ENCODE peak calls at places on chromosomes 16 and 17, in five cellular contexts. C is HAP-1; R is CD4-positive, CD25-positive, alpha-beta regulatory T cell; L is MM.1S; A is H1. Y is an unnamed sample. For H3K36me3, the result is how much of the 10 kb centered on the place peaks cover.

GRCh38 chr16:86306811-86307517 is 203.4 kb upstream of the FOXF1 start:
- DNase-seq in C (no peak), R (no peak), L (no peak), A (no peak), Y (no peak)

GRCh38 chr16:49462356-49462988 is 88.9 kb downstream of the C16orf78 start:
- DNase-seq in C (no peak), R (no peak), L (no peak), A (no peak), Y (no peak)

GRCh38 chr16:3857189-3858013 is 23.1 kb downstream of the CREBBP start:
- DNase-seq in C (no peak), R (no peak), L (peak), A (no peak), Y (no peak)

GRCh38 chr16:324451-325334 is 27.8 kb downstream of the AXIN1 start:
- DNase-seq in C (no peak), R (peak), L (no peak), A (no peak), Y (peak)

GRCh38 chr17:66682293-66682692 is 152.6 kb upstream of the CACNG5 start:
- DNase-seq in C (no peak), R (no peak), L (no peak), A (no peak), Y (no peak)

GRCh38 chr16:22395960-22396359 is 21.5 kb upstream of the CDR2 start:
- DNase-seq in C (no peak), R (no peak), L (no peak), A (no peak), Y (no peak)

GRCh38 chr16:84459941-84460405 is 44.5 kb downstream of the MEAK7 start:
- DNase-seq in C (no peak), R (no peak), L (no peak), A (no peak), Y (no peak)

GRCh38 chr16:48687421-48688038 is 77.5 kb upstream of the N4BP1 start:
- DNase-seq in C (peak), R (peak), L (peak), A (no peak), Y (no peak)

GRCh38 chr17:47649972-47650524 is 329 bp downstream of the KPNB1 start:
- DNase-seq in C (no peak), R (peak), L (peak), A (no peak), Y (no peak)

GRCh38 chr16:23863511-23864422 is 28.0 kb downstream of the PRKCB start:
- DNase-seq in C (no peak), R (peak), L (peak), A (no peak), Y (no peak)

GRCh38 chr16:2814757-2815298 is 2.2 kb upstream of the PRSS21 start:
- DNase-seq in C (no peak), R (no peak), L (no peak), A (no peak), Y (no peak)

GRCh38 chr17:50534222-50534978 is 1.9 kb downstream of the EPN3 start:
- DNase-seq in C (no peak), R (no peak), L (no peak), A (no peak), Y (no peak)

GRCh38 chr17:17205368-17206148 is 575 bp downstream of the PLD6 start:
- DNase-seq in C (peak), R (peak), L (peak), A (no peak), Y (peak)

GRCh38 chr17:17712268-17712924 is 31.1 kb downstream of the RAI1 start:
- DNase-seq in C (no peak), R (no peak), L (no peak), A (no peak), Y (no peak)

GRCh38 chr17:68101992-68102758 is 66.6 kb downstream of the KPNA2 start:
- DNase-seq in C (no peak), R (peak), L (no peak), A (no peak), Y (peak)

GRCh38 chr16:49009204-49009603 is 272.4 kb downstream of the CBLN1 start:
- DNase-seq in C (no peak), R (no peak), L (no peak), A (no peak), Y (no peak)

GRCh38 chr16:67842509-67843342 is 606 bp downstream of the THAP11 start:
- DNase-seq in C (peak), R (peak), L (peak), A (no peak), Y (peak)

GRCh38 chr17:4433515-4434031 is at the start of gene SPNS3:
- DNase-seq in C (no peak), R (peak), L (peak), A (no peak), Y (peak)

GRCh38 chr16:82801361-82801760 is 174.6 kb downstream of the CDH13 start:
- DNase-seq in C (no peak), R (no peak), L (no peak), A (no peak), Y (no peak)

GRCh38 chr17:45149669-45150603 is 1.7 kb downstream of the HEXIM1 start:
- DNase-seq in C (peak), R (peak), L (peak), A (no peak), Y (peak)

GRCh38 chr17:6677158-6677831 is 25.7 kb downstream of the C17orf100 start:
- DNase-seq in C (no peak), R (no peak), L (peak), A (no peak), Y (no peak)

GRCh38 chr17:5468075-5468473 is 708 bp downstream of the DHX33 start:
- DNase-seq in C (peak), R (peak), L (peak), A (no peak), Y (no peak)

GRCh38 chr16:50068550-50068949 is 2.8 kb downstream of the HEATR3 start:
- DNase-seq in C (no peak), R (no peak), L (peak), A (no peak), Y (no peak)

GRCh38 chr17:49016775-49017463 is 19.7 kb downstream of the IGF2BP1 start:
- DNase-seq in C (no peak), R (no peak), L (no peak), A (no peak), Y (no peak)

GRCh38 chr17:72358465-72358864 is 237.6 kb downstream of the SOX9 start:
- DNase-seq in C (no peak), R (no peak), L (no peak), A (no peak), Y (no peak)

GRCh38 chr17:37110816-37111215 is 162.1 kb downstream of the AATF start:
- DNase-seq in C (no peak), R (no peak), L (no peak), A (no peak), Y (no peak)

GRCh38 chr17:27463235-27463677 is 7.0 kb downstream of the KSR1 start:
- DNase-seq in C (no peak), R (no peak), L (no peak), A (no peak), Y (no peak)

DNA sequence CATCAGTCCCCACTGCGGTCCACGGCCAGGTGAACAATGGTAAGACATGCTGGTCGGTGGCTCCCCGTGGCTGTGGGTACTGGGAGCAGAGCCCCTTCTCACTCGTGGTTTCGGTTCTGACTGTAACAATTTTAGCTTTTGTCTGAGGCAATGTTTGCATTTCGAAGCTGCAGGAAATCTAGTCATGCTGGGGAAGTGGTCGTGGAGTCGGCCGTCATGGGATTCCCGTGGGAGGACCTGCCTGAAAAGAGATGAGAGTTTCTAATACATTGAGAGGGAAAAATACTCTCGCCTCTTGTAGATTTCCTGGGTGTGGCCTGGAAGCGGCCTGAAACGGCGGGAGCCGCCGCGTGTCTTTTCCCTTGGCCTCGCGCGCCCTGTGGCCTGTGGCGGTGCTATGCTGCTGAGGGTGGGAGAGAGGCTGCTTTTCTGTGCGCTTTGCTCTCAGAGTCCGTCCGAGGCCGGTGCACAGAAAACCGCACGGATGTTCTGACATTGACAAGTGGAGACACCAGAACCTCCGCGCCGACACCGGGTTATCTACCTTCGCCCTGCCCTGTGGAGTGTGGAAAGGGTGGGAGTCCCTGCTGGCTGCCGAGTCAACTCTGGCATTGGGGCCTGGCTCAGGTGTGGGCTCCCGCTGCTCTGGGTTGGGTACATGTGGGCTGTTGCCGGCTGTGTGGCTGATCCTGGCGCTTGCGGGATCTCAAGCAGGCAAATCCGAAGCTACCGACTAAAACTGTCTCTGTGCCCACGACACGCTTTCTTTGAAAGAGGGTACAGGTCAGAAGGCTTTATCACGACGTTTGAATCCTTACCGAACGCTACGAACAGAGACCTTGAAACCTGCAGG is 60.8 kb downstream of the WDR45B start:
- DNase-seq in C (no peak), R (no peak), L (no peak), A (no peak), Y (no peak)
- H3K36me3 ChIP-seq in C (half or more), R (under half), L (under half), A (under half), Y (under half)

GRCh38 chr17:74415608-74416396 is 16.1 kb upstream of the GPRC5C start:
- DNase-seq in C (no peak), R (no peak), L (no peak), A (no peak), Y (no peak)
- H3K36me3 ChIP-seq in C (under half), R (under half), L (under half), A (under half), Y (under half)

DNA sequence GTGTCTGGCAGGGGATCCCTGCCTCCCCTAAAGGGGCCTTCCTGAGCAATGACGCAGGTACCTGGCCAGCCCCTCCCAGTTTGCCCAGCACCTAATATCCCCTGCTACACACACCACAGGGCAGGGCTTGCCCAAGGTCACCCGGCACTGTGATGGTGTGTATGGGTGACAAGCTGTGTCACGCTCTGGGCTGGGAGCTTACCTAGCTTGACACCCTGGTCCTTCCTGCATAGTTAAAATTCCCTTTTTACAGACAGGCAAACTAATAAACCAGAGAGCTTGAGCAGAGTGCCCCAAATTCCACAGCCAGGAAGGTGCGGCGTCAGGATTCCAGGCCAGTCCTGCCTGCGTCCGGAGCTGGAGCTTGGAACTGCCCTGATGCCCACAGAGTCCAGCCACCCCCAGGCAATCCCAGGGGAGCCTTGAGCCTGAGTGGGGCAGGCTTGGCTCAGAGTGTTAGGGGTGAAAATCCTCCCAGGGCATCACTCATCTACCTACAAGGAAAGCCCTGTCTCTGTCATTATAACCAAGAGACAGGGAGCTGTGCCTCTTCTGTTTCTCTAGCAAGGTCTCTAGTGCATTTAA is 18.1 kb downstream of the MMP15 start:
- DNase-seq in C (no peak), R (no peak), L (no peak), A (no peak), Y (no peak)
- H3K36me3 ChIP-seq in C (under half), R (under half), L (under half), A (under half), Y (under half)

DNA sequence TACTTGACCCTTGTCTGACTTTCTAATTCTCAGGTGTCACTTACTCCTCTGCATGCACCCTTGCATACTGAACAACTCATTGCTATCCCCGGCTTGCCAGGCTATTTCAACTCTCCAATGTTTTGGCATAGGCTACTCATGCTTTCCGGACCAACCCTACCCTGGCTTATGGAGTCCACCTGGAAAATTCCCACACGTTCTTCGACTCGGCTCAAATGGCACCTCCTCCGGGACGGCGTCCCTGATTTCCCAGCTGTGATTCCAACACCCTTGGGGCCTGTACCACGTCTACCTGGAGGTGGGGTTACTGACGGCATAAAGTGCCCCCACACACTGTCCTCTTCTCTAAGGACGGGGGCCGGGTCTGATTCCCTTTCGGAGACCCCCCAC is 518 bp downstream of the SMYD4 start:
- DNase-seq in C (no peak), R (no peak), L (peak), A (no peak), Y (no peak)
- H3K36me3 ChIP-seq in C (under half), R (under half), L (under half), A (under half), Y (under half)

DNA sequence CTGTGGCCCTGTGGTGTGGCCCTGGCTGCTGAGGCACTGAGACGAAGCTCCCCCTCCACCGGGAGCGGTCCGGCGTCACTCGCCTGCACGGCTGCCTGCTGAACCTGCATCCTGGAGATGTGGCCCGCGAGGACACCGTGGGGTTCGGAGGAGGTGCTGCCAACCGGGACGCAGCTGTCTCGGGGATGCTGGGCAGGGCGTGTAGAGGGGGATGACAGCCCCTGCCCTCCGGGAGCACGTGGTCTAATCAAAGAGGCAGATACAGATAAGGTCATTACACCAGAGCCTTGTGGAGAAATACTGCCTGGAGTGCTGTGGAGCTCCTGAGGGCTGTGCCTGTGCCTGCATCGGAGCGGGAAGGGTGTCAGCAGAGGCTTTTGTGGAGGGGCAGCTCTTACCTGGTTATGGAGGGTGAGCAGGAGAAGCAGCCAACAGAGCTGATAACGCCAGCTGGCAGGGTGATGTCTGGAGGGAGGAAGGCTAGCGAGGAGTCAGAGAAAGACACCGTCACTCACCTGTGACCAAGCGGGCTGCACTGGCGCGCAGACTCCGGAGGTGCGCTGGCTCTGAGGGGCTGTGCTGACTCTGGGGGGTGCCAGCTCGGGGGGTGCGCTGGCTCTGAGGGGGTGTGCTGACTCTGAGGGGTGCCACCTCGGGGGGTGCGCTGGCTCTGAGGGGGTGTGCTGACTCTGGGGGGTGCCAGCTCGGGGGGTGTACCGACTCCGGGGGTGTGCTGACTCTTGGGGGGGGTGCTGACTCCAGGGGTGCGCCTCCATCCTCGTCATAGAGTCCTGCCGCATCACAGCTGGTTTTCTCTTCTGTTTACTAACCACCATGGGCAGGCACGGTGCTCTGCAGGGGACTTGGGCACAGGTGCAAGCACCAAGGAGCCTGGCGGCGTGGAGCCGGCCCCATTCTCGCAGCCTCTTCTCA is 104.7 kb upstream of the CHMP6 start:
- DNase-seq in C (no peak), R (no peak), L (no peak), A (no peak), Y (no peak)
- H3K36me3 ChIP-seq in C (under half), R (under half), L (under half), A (under half), Y (under half)

DNA sequence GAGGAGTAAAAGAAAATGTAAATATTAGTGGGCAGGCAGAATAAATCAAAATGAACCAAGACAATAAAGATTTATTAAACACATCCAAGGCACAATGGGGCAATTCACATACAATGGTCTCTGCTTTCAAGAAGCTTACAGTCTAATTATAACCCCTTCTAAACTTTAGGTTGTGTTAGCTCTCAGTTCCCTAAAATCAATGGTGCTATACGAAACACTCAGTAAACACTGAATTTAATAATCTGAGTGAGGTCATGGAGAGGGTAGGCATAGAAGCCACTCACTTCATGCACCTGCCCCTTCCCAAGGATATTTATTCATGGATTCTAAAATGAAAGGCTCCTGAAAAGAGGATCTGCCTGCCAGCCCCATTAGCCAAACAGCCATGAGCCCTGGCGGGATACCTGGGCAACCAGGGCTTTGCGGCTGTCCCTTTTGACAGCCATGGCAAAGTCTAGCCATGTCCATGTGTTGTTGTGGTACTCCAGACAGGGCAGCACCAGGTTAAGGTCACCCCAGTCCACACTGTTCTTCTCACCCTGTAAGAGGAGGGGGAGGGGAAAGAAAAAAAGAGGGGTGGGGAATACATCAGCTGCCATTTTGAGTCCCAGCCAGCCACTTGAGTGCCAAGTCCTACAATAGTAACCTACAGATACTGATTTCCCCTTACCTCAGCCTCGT is 1.4 kb upstream of the RSKR start:
- DNase-seq in C (no peak), R (no peak), L (no peak), A (no peak), Y (no peak)
- H3K36me3 ChIP-seq in C (half or more), R (half or more), L (under half), A (half or more), Y (under half)

GRCh38 chr17:62688398-62689140 is 61.1 kb downstream of the MRC2 start:
- DNase-seq in C (no peak), R (no peak), L (no peak), A (no peak), Y (no peak)

GRCh38 chr17:62690168-62690897 is 62.9 kb downstream of the MRC2 start:
- DNase-seq in C (no peak), R (no peak), L (no peak), A (no peak), Y (no peak)

GRCh38 chr17:62687997-62688396 is 60.5 kb downstream of the MRC2 start:
- DNase-seq in C (no peak), R (no peak), L (no peak), A (no peak), Y (no peak)

GRCh38 chr17:62692159-62692651 is 64.7 kb downstream of the MRC2 start:
- DNase-seq in C (no peak), R (no peak), L (no peak), A (no peak), Y (no peak)

GRCh38 chr17:62689441-62690167 is 62.1 kb downstream of the MRC2 start:
- DNase-seq in C (no peak), R (no peak), L (no peak), A (no peak), Y (no peak)
- H3K36me3 ChIP-seq in C (under half), R (under half), L (under half), A (under half), Y (under half)

GRCh38 chr17:2980904-2981246 is 82.5 kb downstream of the OR1D5 start:
- DNase-seq in C (no peak), R (no peak), L (no peak), A (no peak), Y (no peak)
- H3K36me3 ChIP-seq in C (under half), R (under half), L (under half), A (under half), Y (under half)